ENCODE peak calls at places on chromosomes 1 and 21, in ten cellular contexts. One of them, this sample, is unnamed.

GRCh38 chr1:174052621-174053020 is 30.5 kb upstream of the RC3H1 start:
- DNase-seq in mucosa of descending colon: no peak
- DNase-seq in adrenal gland: no peak
- DNase-seq in OCI-M1: no peak
- DNase-seq in M059J: no peak
- DNase-seq in naive thymus-derived CD8-positive, alpha-beta T cell: no peak
- DNase-seq in substantia nigra: no peak
- DNase-seq in HepG2: no peak
- DNase-seq in activated CD8-positive, alpha-beta memory T cell treated with anti-CD3 and anti-CD28 coated beads, Interleukin-2, amount 50 U/mL, for 48 hours: no peak
- DNase-seq in activated gamma-delta T cell treated with Interleukin-2 at 50 U/mL for 16 hours: no peak
- DNase-seq in this sample: no peak

GRCh38 chr1:22508991-22509390 is 54.3 kb upstream of the EPHA8 start:
- DNase-seq in mucosa of descending colon: no peak
- DNase-seq in adrenal gland: no peak
- DNase-seq in OCI-M1: no peak
- DNase-seq in M059J: no peak
- DNase-seq in naive thymus-derived CD8-positive, alpha-beta T cell: no peak
- DNase-seq in substantia nigra: no peak
- DNase-seq in HepG2: no peak
- DNase-seq in activated CD8-positive, alpha-beta memory T cell treated with anti-CD3 and anti-CD28 coated beads, Interleukin-2, amount 50 U/mL, for 48 hours: no peak
- DNase-seq in activated gamma-delta T cell treated with Interleukin-2 at 50 U/mL for 16 hours: no peak
- DNase-seq in this sample: no peak

GRCh38 chr1:224696891-224697765 is 81.0 kb downstream of the CNIH3 start:
- DNase-seq in mucosa of descending colon: no peak
- DNase-seq in adrenal gland: peak; percentile 15
- DNase-seq in OCI-M1: no peak
- DNase-seq in M059J: peak; percentile 77
- DNase-seq in naive thymus-derived CD8-positive, alpha-beta T cell: no peak
- DNase-seq in substantia nigra: no peak
- DNase-seq in HepG2: no peak
- DNase-seq in activated CD8-positive, alpha-beta memory T cell treated with anti-CD3 and anti-CD28 coated beads, Interleukin-2, amount 50 U/mL, for 48 hours: no peak
- DNase-seq in activated gamma-delta T cell treated with Interleukin-2 at 50 U/mL for 16 hours: no peak
- DNase-seq in this sample: no peak

GRCh38 chr1:115112496-115113375 is 23.4 kb upstream of the TSPAN2 start:
- DNase-seq in mucosa of descending colon: peak; percentile 66
- DNase-seq in adrenal gland: peak; percentile 21
- DNase-seq in OCI-M1: peak; percentile 42
- DNase-seq in M059J: no peak
- DNase-seq in naive thymus-derived CD8-positive, alpha-beta T cell: peak; percentile 51
- DNase-seq in substantia nigra: peak; percentile 14
- DNase-seq in HepG2: no peak
- DNase-seq in activated CD8-positive, alpha-beta memory T cell treated with anti-CD3 and anti-CD28 coated beads, Interleukin-2, amount 50 U/mL, for 48 hours: peak; percentile 82
- DNase-seq in activated gamma-delta T cell treated with Interleukin-2 at 50 U/mL for 16 hours: peak; percentile 52
- DNase-seq in this sample: peak; percentile 27

GRCh38 chr1:151859814-151860405 is 6.4 kb upstream of the THEM5 start:
- DNase-seq in mucosa of descending colon: no peak
- DNase-seq in adrenal gland: no peak
- DNase-seq in OCI-M1: no peak
- DNase-seq in M059J: no peak
- DNase-seq in naive thymus-derived CD8-positive, alpha-beta T cell: no peak
- DNase-seq in substantia nigra: no peak
- DNase-seq in HepG2: no peak
- DNase-seq in activated CD8-positive, alpha-beta memory T cell treated with anti-CD3 and anti-CD28 coated beads, Interleukin-2, amount 50 U/mL, for 48 hours: no peak
- DNase-seq in activated gamma-delta T cell treated with Interleukin-2 at 50 U/mL for 16 hours: no peak
- DNase-seq in this sample: no peak

GRCh38 chr1:22055463-22055862 is 3.0 kb downstream of the CDC42 start:
- DNase-seq in mucosa of descending colon: no peak
- DNase-seq in adrenal gland: no peak
- DNase-seq in OCI-M1: no peak
- DNase-seq in M059J: no peak
- DNase-seq in naive thymus-derived CD8-positive, alpha-beta T cell: no peak
- DNase-seq in substantia nigra: no peak
- DNase-seq in HepG2: no peak
- DNase-seq in activated CD8-positive, alpha-beta memory T cell treated with anti-CD3 and anti-CD28 coated beads, Interleukin-2, amount 50 U/mL, for 48 hours: peak; percentile 47
- DNase-seq in activated gamma-delta T cell treated with Interleukin-2 at 50 U/mL for 16 hours: no peak
- DNase-seq in this sample: no peak

GRCh38 chr21:39647476-39647875 is 34.7 kb downstream of the B3GALT5 start:
- DNase-seq in mucosa of descending colon: no peak
- DNase-seq in adrenal gland: no peak
- DNase-seq in OCI-M1: no peak
- DNase-seq in M059J: peak; percentile 94
- DNase-seq in naive thymus-derived CD8-positive, alpha-beta T cell: no peak
- DNase-seq in substantia nigra: no peak
- DNase-seq in HepG2: no peak
- DNase-seq in activated CD8-positive, alpha-beta memory T cell treated with anti-CD3 and anti-CD28 coated beads, Interleukin-2, amount 50 U/mL, for 48 hours: no peak
- DNase-seq in activated gamma-delta T cell treated with Interleukin-2 at 50 U/mL for 16 hours: no peak
- DNase-seq in this sample: no peak

GRCh38 chr1:201470581-201470980 is 1.6 kb upstream of the PHLDA3 start:
- DNase-seq in mucosa of descending colon: no peak
- DNase-seq in adrenal gland: no peak
- DNase-seq in OCI-M1: no peak
- DNase-seq in M059J: no peak
- DNase-seq in naive thymus-derived CD8-positive, alpha-beta T cell: no peak
- DNase-seq in substantia nigra: no peak
- DNase-seq in HepG2: no peak
- DNase-seq in activated CD8-positive, alpha-beta memory T cell treated with anti-CD3 and anti-CD28 coated beads, Interleukin-2, amount 50 U/mL, for 48 hours: no peak
- DNase-seq in activated gamma-delta T cell treated with Interleukin-2 at 50 U/mL for 16 hours: no peak
- DNase-seq in this sample: no peak

GRCh38 chr1:2181752-2182151 is 12.8 kb downstream of the FAAP20 start:
- DNase-seq in mucosa of descending colon: no peak
- DNase-seq in adrenal gland: no peak
- DNase-seq in OCI-M1: no peak
- DNase-seq in M059J: no peak
- DNase-seq in naive thymus-derived CD8-positive, alpha-beta T cell: no peak
- DNase-seq in substantia nigra: no peak
- DNase-seq in HepG2: no peak
- DNase-seq in activated CD8-positive, alpha-beta memory T cell treated with anti-CD3 and anti-CD28 coated beads, Interleukin-2, amount 50 U/mL, for 48 hours: no peak
- DNase-seq in activated gamma-delta T cell treated with Interleukin-2 at 50 U/mL for 16 hours: no peak
- DNase-seq in this sample: no peak

GRCh38 chr1:212247179-212247721 is 38.0 kb upstream of the PPP2R5A start:
- DNase-seq in mucosa of descending colon: no peak
- DNase-seq in adrenal gland: peak; percentile 18
- DNase-seq in OCI-M1: no peak
- DNase-seq in M059J: peak; percentile 65
- DNase-seq in naive thymus-derived CD8-positive, alpha-beta T cell: no peak
- DNase-seq in substantia nigra: no peak
- DNase-seq in HepG2: peak; percentile 63
- DNase-seq in activated CD8-positive, alpha-beta memory T cell treated with anti-CD3 and anti-CD28 coated beads, Interleukin-2, amount 50 U/mL, for 48 hours: no peak
- DNase-seq in activated gamma-delta T cell treated with Interleukin-2 at 50 U/mL for 16 hours: no peak
- DNase-seq in this sample: no peak

GRCh38 chr21:33760641-33761103 is 118.4 kb downstream of the ITSN1 start:
- DNase-seq in mucosa of descending colon: no peak
- DNase-seq in adrenal gland: no peak
- DNase-seq in OCI-M1: no peak
- DNase-seq in M059J: peak; percentile 79
- DNase-seq in naive thymus-derived CD8-positive, alpha-beta T cell: no peak
- DNase-seq in substantia nigra: no peak
- DNase-seq in HepG2: no peak
- DNase-seq in activated CD8-positive, alpha-beta memory T cell treated with anti-CD3 and anti-CD28 coated beads, Interleukin-2, amount 50 U/mL, for 48 hours: no peak
- DNase-seq in activated gamma-delta T cell treated with Interleukin-2 at 50 U/mL for 16 hours: no peak
- DNase-seq in this sample: no peak

GRCh38 chr1:228408869-228409805 is 2.5 kb upstream of the TRIM11 start:
- DNase-seq in mucosa of descending colon: no peak
- DNase-seq in adrenal gland: no peak
- DNase-seq in OCI-M1: no peak
- DNase-seq in M059J: no peak
- DNase-seq in naive thymus-derived CD8-positive, alpha-beta T cell: no peak
- DNase-seq in substantia nigra: no peak
- DNase-seq in HepG2: no peak
- DNase-seq in activated CD8-positive, alpha-beta memory T cell treated with anti-CD3 and anti-CD28 coated beads, Interleukin-2, amount 50 U/mL, for 48 hours: no peak
- DNase-seq in activated gamma-delta T cell treated with Interleukin-2 at 50 U/mL for 16 hours: no peak
- DNase-seq in this sample: no peak

GRCh38 chr1:221227872-221228337 is 348.7 kb downstream of the HLX start:
- DNase-seq in mucosa of descending colon: no peak
- DNase-seq in adrenal gland: no peak
- DNase-seq in OCI-M1: no peak
- DNase-seq in M059J: no peak
- DNase-seq in naive thymus-derived CD8-positive, alpha-beta T cell: no peak
- DNase-seq in substantia nigra: no peak
- DNase-seq in HepG2: no peak
- DNase-seq in activated CD8-positive, alpha-beta memory T cell treated with anti-CD3 and anti-CD28 coated beads, Interleukin-2, amount 50 U/mL, for 48 hours: no peak
- DNase-seq in activated gamma-delta T cell treated with Interleukin-2 at 50 U/mL for 16 hours: no peak
- DNase-seq in this sample: no peak

GRCh38 chr1:113042336-113043143 is 30.5 kb upstream of the LRIG2 start:
- DNase-seq in mucosa of descending colon: peak; percentile 81
- DNase-seq in adrenal gland: peak; percentile 70
- DNase-seq in OCI-M1: peak; percentile 94
- DNase-seq in M059J: peak; percentile 91
- DNase-seq in naive thymus-derived CD8-positive, alpha-beta T cell: no peak
- DNase-seq in substantia nigra: peak; percentile 37
- DNase-seq in HepG2: peak; percentile 68
- DNase-seq in activated CD8-positive, alpha-beta memory T cell treated with anti-CD3 and anti-CD28 coated beads, Interleukin-2, amount 50 U/mL, for 48 hours: no peak
- DNase-seq in activated gamma-delta T cell treated with Interleukin-2 at 50 U/mL for 16 hours: no peak
- DNase-seq in this sample: peak; percentile 79

GRCh38 chr1:160161965-160162705 is 10.7 kb downstream of the ATP1A4 start:
- DNase-seq in mucosa of descending colon: no peak
- DNase-seq in adrenal gland: no peak
- DNase-seq in OCI-M1: peak; percentile 46
- DNase-seq in M059J: no peak
- DNase-seq in naive thymus-derived CD8-positive, alpha-beta T cell: no peak
- DNase-seq in substantia nigra: no peak
- DNase-seq in HepG2: peak; percentile 53
- DNase-seq in activated CD8-positive, alpha-beta memory T cell treated with anti-CD3 and anti-CD28 coated beads, Interleukin-2, amount 50 U/mL, for 48 hours: no peak
- DNase-seq in activated gamma-delta T cell treated with Interleukin-2 at 50 U/mL for 16 hours: no peak
- DNase-seq in this sample: no peak

GRCh38 chr1:231424950-231425805 is 3.1 kb upstream of the EGLN1 start:
- DNase-seq in mucosa of descending colon: no peak
- DNase-seq in adrenal gland: no peak
- DNase-seq in OCI-M1: no peak
- DNase-seq in M059J: no peak
- DNase-seq in naive thymus-derived CD8-positive, alpha-beta T cell: no peak
- DNase-seq in substantia nigra: no peak
- DNase-seq in HepG2: no peak
- DNase-seq in activated CD8-positive, alpha-beta memory T cell treated with anti-CD3 and anti-CD28 coated beads, Interleukin-2, amount 50 U/mL, for 48 hours: no peak
- DNase-seq in activated gamma-delta T cell treated with Interleukin-2 at 50 U/mL for 16 hours: no peak
- DNase-seq in this sample: no peak

GRCh38 chr1:48676822-48677221 is 99.9 kb downstream of the BEND5 start:
- DNase-seq in mucosa of descending colon: no peak
- DNase-seq in adrenal gland: no peak
- DNase-seq in OCI-M1: no peak
- DNase-seq in M059J: no peak
- DNase-seq in naive thymus-derived CD8-positive, alpha-beta T cell: no peak
- DNase-seq in substantia nigra: no peak
- DNase-seq in HepG2: no peak
- DNase-seq in activated CD8-positive, alpha-beta memory T cell treated with anti-CD3 and anti-CD28 coated beads, Interleukin-2, amount 50 U/mL, for 48 hours: no peak
- DNase-seq in activated gamma-delta T cell treated with Interleukin-2 at 50 U/mL for 16 hours: no peak
- DNase-seq in this sample: no peak

GRCh38 chr1:178594133-178594532 is 81.2 kb downstream of the TEX35 start:
- DNase-seq in mucosa of descending colon: no peak
- DNase-seq in adrenal gland: no peak
- DNase-seq in OCI-M1: no peak
- DNase-seq in M059J: no peak
- DNase-seq in naive thymus-derived CD8-positive, alpha-beta T cell: no peak
- DNase-seq in substantia nigra: no peak
- DNase-seq in HepG2: no peak
- DNase-seq in activated CD8-positive, alpha-beta memory T cell treated with anti-CD3 and anti-CD28 coated beads, Interleukin-2, amount 50 U/mL, for 48 hours: no peak
- DNase-seq in activated gamma-delta T cell treated with Interleukin-2 at 50 U/mL for 16 hours: no peak
- DNase-seq in this sample: no peak

GRCh38 chr1:15181564-15181963 is 28.0 kb downstream of the TMEM51 start:
- DNase-seq in mucosa of descending colon: no peak
- DNase-seq in adrenal gland: no peak
- DNase-seq in OCI-M1: no peak
- DNase-seq in M059J: no peak
- DNase-seq in naive thymus-derived CD8-positive, alpha-beta T cell: no peak
- DNase-seq in substantia nigra: no peak
- DNase-seq in HepG2: no peak
- DNase-seq in activated CD8-positive, alpha-beta memory T cell treated with anti-CD3 and anti-CD28 coated beads, Interleukin-2, amount 50 U/mL, for 48 hours: no peak
- DNase-seq in activated gamma-delta T cell treated with Interleukin-2 at 50 U/mL for 16 hours: no peak
- DNase-seq in this sample: no peak

GRCh38 chr21:14603202-14603601 is 57.1 kb upstream of the SAMSN1 start:
- DNase-seq in mucosa of descending colon: no peak
- DNase-seq in adrenal gland: no peak
- DNase-seq in OCI-M1: peak; percentile 51
- DNase-seq in M059J: peak; percentile 43
- DNase-seq in naive thymus-derived CD8-positive, alpha-beta T cell: no peak
- DNase-seq in substantia nigra: no peak
- DNase-seq in HepG2: no peak
- DNase-seq in activated CD8-positive, alpha-beta memory T cell treated with anti-CD3 and anti-CD28 coated beads, Interleukin-2, amount 50 U/mL, for 48 hours: no peak
- DNase-seq in activated gamma-delta T cell treated with Interleukin-2 at 50 U/mL for 16 hours: no peak
- DNase-seq in this sample: no peak

GRCh38 chr1:109307363-109308021 is 681 bp upstream of the MYBPHL start:
- DNase-seq in mucosa of descending colon: no peak
- DNase-seq in adrenal gland: peak; percentile 55
- DNase-seq in OCI-M1: peak; percentile 70
- DNase-seq in M059J: no peak
- DNase-seq in naive thymus-derived CD8-positive, alpha-beta T cell: no peak
- DNase-seq in substantia nigra: no peak
- DNase-seq in HepG2: peak; percentile 34
- DNase-seq in activated CD8-positive, alpha-beta memory T cell treated with anti-CD3 and anti-CD28 coated beads, Interleukin-2, amount 50 U/mL, for 48 hours: no peak
- DNase-seq in activated gamma-delta T cell treated with Interleukin-2 at 50 U/mL for 16 hours: no peak
- DNase-seq in this sample: peak; percentile 78

GRCh38 chr1:185565314-185565713 is 168.9 kb upstream of the HMCN1 start:
- DNase-seq in mucosa of descending colon: no peak
- DNase-seq in adrenal gland: no peak
- DNase-seq in OCI-M1: no peak
- DNase-seq in M059J: peak; percentile 97
- DNase-seq in naive thymus-derived CD8-positive, alpha-beta T cell: no peak
- DNase-seq in substantia nigra: no peak
- DNase-seq in HepG2: peak; percentile 10
- DNase-seq in activated CD8-positive, alpha-beta memory T cell treated with anti-CD3 and anti-CD28 coated beads, Interleukin-2, amount 50 U/mL, for 48 hours: no peak
- DNase-seq in activated gamma-delta T cell treated with Interleukin-2 at 50 U/mL for 16 hours: no peak
- DNase-seq in this sample: no peak

GRCh38 chr1:205913451-205914204 is 29.6 kb downstream of the SLC26A9 start:
- DNase-seq in mucosa of descending colon: no peak
- DNase-seq in adrenal gland: peak; percentile 37
- DNase-seq in OCI-M1: no peak
- DNase-seq in M059J: peak; percentile 41
- DNase-seq in naive thymus-derived CD8-positive, alpha-beta T cell: no peak
- DNase-seq in substantia nigra: no peak
- DNase-seq in HepG2: no peak
- DNase-seq in activated CD8-positive, alpha-beta memory T cell treated with anti-CD3 and anti-CD28 coated beads, Interleukin-2, amount 50 U/mL, for 48 hours: peak; percentile 18
- DNase-seq in activated gamma-delta T cell treated with Interleukin-2 at 50 U/mL for 16 hours: no peak
- DNase-seq in this sample: no peak

GRCh38 chr21:42040411-42041180 is 30.4 kb upstream of the ZBTB21 start:
- DNase-seq in mucosa of descending colon: no peak
- DNase-seq in adrenal gland: peak; percentile 56
- DNase-seq in OCI-M1: no peak
- DNase-seq in M059J: peak; percentile 100
- DNase-seq in naive thymus-derived CD8-positive, alpha-beta T cell: no peak
- DNase-seq in substantia nigra: no peak
- DNase-seq in HepG2: peak; percentile 67
- DNase-seq in activated CD8-positive, alpha-beta memory T cell treated with anti-CD3 and anti-CD28 coated beads, Interleukin-2, amount 50 U/mL, for 48 hours: no peak
- DNase-seq in activated gamma-delta T cell treated with Interleukin-2 at 50 U/mL for 16 hours: no peak
- DNase-seq in this sample: no peak

GRCh38 chr1:84247425-84248220 is 53.9 kb upstream of the SAMD13 start:
- DNase-seq in mucosa of descending colon: no peak
- DNase-seq in adrenal gland: no peak
- DNase-seq in OCI-M1: no peak
- DNase-seq in M059J: peak; percentile 84
- DNase-seq in naive thymus-derived CD8-positive, alpha-beta T cell: no peak
- DNase-seq in substantia nigra: no peak
- DNase-seq in HepG2: no peak
- DNase-seq in activated CD8-positive, alpha-beta memory T cell treated with anti-CD3 and anti-CD28 coated beads, Interleukin-2, amount 50 U/mL, for 48 hours: no peak
- DNase-seq in activated gamma-delta T cell treated with Interleukin-2 at 50 U/mL for 16 hours: no peak
- DNase-seq in this sample: peak; percentile 83

GRCh38 chr1:237873487-237873927 is 17.2 kb downstream of the ZP4 start:
- DNase-seq in mucosa of descending colon: no peak
- DNase-seq in adrenal gland: peak; percentile 82
- DNase-seq in OCI-M1: peak; percentile 49
- DNase-seq in M059J: peak; percentile 95
- DNase-seq in naive thymus-derived CD8-positive, alpha-beta T cell: no peak
- DNase-seq in substantia nigra: no peak
- DNase-seq in HepG2: no peak
- DNase-seq in activated CD8-positive, alpha-beta memory T cell treated with anti-CD3 and anti-CD28 coated beads, Interleukin-2, amount 50 U/mL, for 48 hours: no peak
- DNase-seq in activated gamma-delta T cell treated with Interleukin-2 at 50 U/mL for 16 hours: no peak
- DNase-seq in this sample: no peak